ENCODE peak calls at places on chromosomes 16 and 17, in seven cellular contexts. V is NCI-H510A treated with DMSO at 0.1 percent for 48 hours; I is body of pancreas; G is Calu3; P is AG09319; T is stimulated activated CD8-positive, alpha-beta memory T cell treated with anti-CD3 and anti-CD28 coated beads, Interleukin-15, amount 100 ng/mL, for 24 hours; M is NCI-H2081. A is an unnamed sample.

GRCh38 chr17:74454197-74455024 is 12.0 kb upstream of the CD300A start:
- DNase-seq in V (peak; percentile 86), I (peak; percentile 32), G (peak; percentile 89), P (no peak), T (no peak), M (peak; percentile 83), A (peak; percentile 4)

GRCh38 chr17:76943202-76943601 is 75.0 kb downstream of the MGAT5B start:
- DNase-seq in V (no peak), I (no peak), G (no peak), P (no peak), T (no peak), M (no peak), A (no peak)

GRCh38 chr17:1111599-1112443 is 68.0 kb downstream of the ABR start:
- DNase-seq in V (peak; percentile 58), I (no peak), G (peak; percentile 63), P (no peak), T (no peak), M (no peak), A (peak; percentile 21)

GRCh38 chr16:31508706-31509523 is 724 bp upstream of the RUSF1 start:
- DNase-seq in V (no peak), I (no peak), G (no peak), P (no peak), T (no peak), M (no peak), A (no peak)

GRCh38 chr17:3663102-3664011 is 5.0 kb downstream of the TAX1BP3 start:
- DNase-seq in V (no peak), I (no peak), G (no peak), P (no peak), T (no peak), M (no peak), A (no peak)

GRCh38 chr16:1676661-1677060 is 1.4 kb upstream of the JPT2 start:
- DNase-seq in V (no peak), I (no peak), G (no peak), P (no peak), T (no peak), M (no peak), A (no peak)

GRCh38 chr17:76912585-76912984 is 44.4 kb downstream of the MGAT5B start:
- DNase-seq in V (peak; percentile 79), I (no peak), G (no peak), P (no peak), T (no peak), M (no peak), A (no peak)

GRCh38 chr16:76035689-76036088 is 241.5 kb upstream of the CNTNAP4 start:
- DNase-seq in V (no peak), I (no peak), G (no peak), P (no peak), T (no peak), M (peak; percentile 0), A (no peak)

GRCh38 chr16:19831678-19832077 is 53.0 kb downstream of the GPRC5B start:
- DNase-seq in V (no peak), I (no peak), G (peak; percentile 27), P (peak; percentile 39), T (no peak), M (no peak), A (peak; percentile 42)

GRCh38 chr16:28210264-28210663 is 1.5 kb downstream of the XPO6 start:
- DNase-seq in V (no peak), I (no peak), G (no peak), P (no peak), T (no peak), M (no peak), A (no peak)

GRCh38 chr16:52497067-52497816 is 49.7 kb downstream of the TOX3 start:
- DNase-seq in V (peak; percentile 89), I (no peak), G (no peak), P (no peak), T (no peak), M (peak; percentile 96), A (no peak)

A was measured in AG04450.